ENCODE peak calls at places on chromosomes 7 and 10, in ten cellular contexts. Y, E, L, K, R, S, C, H, N and O are unnamed samples.

GRCh38 chr7:50389961-50390360 is 60.2 kb downstream of the FIGNL1 start:
- DNase-seq in Y (no peak), E (no peak), L (no peak), K (no peak), R (no peak), S (no peak), C (no peak), H (no peak), N (no peak), O (no peak)

GRCh38 chr7:135683609-135684008 is 21.3 kb downstream of the STMP1 start:
- DNase-seq in Y (no peak), E (no peak), L (no peak), K (no peak), R (no peak), S (no peak), C (no peak), H (no peak), N (no peak), O (peak)

GRCh38 chr10:42989481-42989921 is 87.4 kb upstream of the RET start:
- DNase-seq in Y (no peak), E (no peak), L (no peak), K (no peak), R (peak), S (no peak), C (no peak), H (peak), N (no peak), O (no peak)

GRCh38 chr10:30219977-30220751 is 128.9 kb downstream of the MTPAP start:
- DNase-seq in Y (no peak), E (no peak), L (no peak), K (no peak), R (no peak), S (peak), C (no peak), H (no peak), N (peak), O (no peak)

GRCh38 chr7:29968683-29969457 is 20.7 kb downstream of the SCRN1 start:
- DNase-seq in Y (no peak), E (no peak), L (no peak), K (no peak), R (no peak), S (peak), C (peak), H (no peak), N (no peak), O (no peak)

GRCh38 chr10:119281581-119282071 is 74.3 kb downstream of the GRK5 start:
- DNase-seq in Y (peak), E (no peak), L (no peak), K (peak), R (peak), S (peak), C (no peak), H (peak), N (no peak), O (peak)

GRCh38 chr10:60130130-60130579 is 223.8 kb upstream of the CCDC6 start:
- DNase-seq in Y (no peak), E (no peak), L (no peak), K (no peak), R (no peak), S (no peak), C (no peak), H (no peak), N (no peak), O (no peak)

GRCh38 chr7:92762853-92763252 is 73.5 kb downstream of the CDK6 start:
- DNase-seq in Y (no peak), E (no peak), L (no peak), K (no peak), R (no peak), S (no peak), C (no peak), H (no peak), N (no peak), O (no peak)

GRCh38 chr7:2970907-2971306 is 72.8 kb downstream of the CARD11 start:
- DNase-seq in Y (no peak), E (no peak), L (no peak), K (no peak), R (peak), S (no peak), C (no peak), H (no peak), N (peak), O (no peak)

GRCh38 chr7:149140784-149141183 is 6.5 kb upstream of the ZNF398 start:
- DNase-seq in Y (no peak), E (no peak), L (no peak), K (no peak), R (no peak), S (no peak), C (no peak), H (no peak), N (peak), O (no peak)

GRCh38 chr7:149027560-149028345 is 552 bp downstream of the PDIA4 start:
- DNase-seq in Y (peak), E (peak), L (no peak), K (no peak), R (no peak), S (peak), C (no peak), H (no peak), N (no peak), O (no peak)

GRCh38 chr10:20100157-20100556 is 283.9 kb downstream of the PLXDC2 start:
- DNase-seq in Y (no peak), E (no peak), L (no peak), K (no peak), R (no peak), S (peak), C (no peak), H (no peak), N (no peak), O (no peak)

GRCh38 chr10:50594012-50594411 is 29.7 kb downstream of the SGMS1 start:
- DNase-seq in Y (no peak), E (no peak), L (no peak), K (no peak), R (no peak), S (peak), C (peak), H (no peak), N (no peak), O (no peak)

GRCh38 chr10:62095341-62096071 is 173.1 kb downstream of the RTKN2 start:
- DNase-seq in Y (no peak), E (no peak), L (no peak), K (no peak), R (no peak), S (peak), C (peak), H (no peak), N (no peak), O (no peak)

GRCh38 chr7:111082351-111082750 is 8.6 kb upstream of the LRRN3 start:
- DNase-seq in Y (no peak), E (no peak), L (no peak), K (no peak), R (no peak), S (no peak), C (no peak), H (no peak), N (no peak), O (no peak)

GRCh38 chr7:123348700-123349099 is 148.9 kb upstream of the SLC13A1 start:
- DNase-seq in Y (no peak), E (no peak), L (no peak), K (no peak), R (no peak), S (no peak), C (no peak), H (no peak), N (no peak), O (no peak)

GRCh38 chr10:112295853-112296830 is 12.9 kb downstream of the TECTB start:
- DNase-seq in Y (no peak), E (no peak), L (no peak), K (no peak), R (no peak), S (peak), C (no peak), H (no peak), N (peak), O (no peak)

GRCh38 chr10:78472542-78472890 is 438.9 kb downstream of the RPS24 start:
- DNase-seq in Y (peak), E (no peak), L (no peak), K (no peak), R (no peak), S (no peak), C (no peak), H (no peak), N (no peak), O (no peak)

GRCh38 chr7:47268826-47269465 is 313.0 kb downstream of the TNS3 start:
- DNase-seq in Y (no peak), E (no peak), L (no peak), K (no peak), R (no peak), S (no peak), C (no peak), H (no peak), N (no peak), O (no peak)

GRCh38 chr7:5303885-5304505 is 21.3 kb downstream of the SLC29A4 start:
- DNase-seq in Y (no peak), E (no peak), L (no peak), K (no peak), R (no peak), S (no peak), C (no peak), H (no peak), N (no peak), O (no peak)

GRCh38 chr10:71272122-71272771 is 46.8 kb upstream of the SLC29A3 start:
- DNase-seq in Y (no peak), E (no peak), L (no peak), K (no peak), R (no peak), S (peak), C (peak), H (no peak), N (no peak), O (no peak)

GRCh38 chr7:157615101-157615817 is 278.5 kb downstream of the DNAJB6 start:
- DNase-seq in Y (peak), E (no peak), L (no peak), K (no peak), R (no peak), S (peak), C (no peak), H (peak), N (no peak), O (peak)

GRCh38 chr10:14952851-14953451 is 945 bp downstream of the DCLRE1C start:
- DNase-seq in Y (no peak), E (no peak), L (no peak), K (no peak), R (no peak), S (peak), C (no peak), H (no peak), N (no peak), O (no peak)

DNA sequence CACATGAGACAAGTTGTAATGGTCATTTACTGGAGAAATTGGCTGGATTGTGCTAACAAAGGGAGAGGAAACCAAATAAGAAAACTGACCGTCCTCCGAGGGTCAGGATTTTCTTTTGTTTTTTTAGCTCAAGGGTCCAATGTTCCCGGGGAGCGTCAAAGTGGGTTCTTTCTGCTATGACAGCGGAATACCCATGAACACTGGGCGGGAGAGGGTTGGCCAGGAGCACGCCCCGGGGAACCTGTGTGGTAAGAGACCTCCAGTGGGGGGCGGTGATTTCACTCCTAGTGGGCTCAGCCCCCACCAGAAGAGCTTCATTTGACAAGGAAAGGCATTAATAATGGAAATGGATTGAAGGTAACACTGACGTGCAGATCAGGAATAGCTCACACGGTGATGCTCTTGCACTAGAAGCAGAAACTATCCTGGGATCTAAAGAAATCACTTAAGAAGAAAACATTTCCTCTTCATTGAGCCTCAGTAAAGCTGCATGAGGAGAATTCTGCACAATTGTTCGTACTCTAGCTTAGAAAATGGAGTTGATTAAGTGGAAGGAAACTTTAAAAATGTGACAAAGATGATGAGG is 627.0 kb downstream of the SUGCT start:
- DNase-seq in Y (no peak), E (no peak), L (no peak), K (no peak), R (no peak), S (peak), C (no peak), H (no peak), N (no peak), O (no peak)
- TF ChIP-seq CTCF in Y (no peak), E (no peak), L (peak), K (no peak), R (no peak), S (no peak), C (peak), H (no peak), N (no peak), O (no peak)

DNA sequence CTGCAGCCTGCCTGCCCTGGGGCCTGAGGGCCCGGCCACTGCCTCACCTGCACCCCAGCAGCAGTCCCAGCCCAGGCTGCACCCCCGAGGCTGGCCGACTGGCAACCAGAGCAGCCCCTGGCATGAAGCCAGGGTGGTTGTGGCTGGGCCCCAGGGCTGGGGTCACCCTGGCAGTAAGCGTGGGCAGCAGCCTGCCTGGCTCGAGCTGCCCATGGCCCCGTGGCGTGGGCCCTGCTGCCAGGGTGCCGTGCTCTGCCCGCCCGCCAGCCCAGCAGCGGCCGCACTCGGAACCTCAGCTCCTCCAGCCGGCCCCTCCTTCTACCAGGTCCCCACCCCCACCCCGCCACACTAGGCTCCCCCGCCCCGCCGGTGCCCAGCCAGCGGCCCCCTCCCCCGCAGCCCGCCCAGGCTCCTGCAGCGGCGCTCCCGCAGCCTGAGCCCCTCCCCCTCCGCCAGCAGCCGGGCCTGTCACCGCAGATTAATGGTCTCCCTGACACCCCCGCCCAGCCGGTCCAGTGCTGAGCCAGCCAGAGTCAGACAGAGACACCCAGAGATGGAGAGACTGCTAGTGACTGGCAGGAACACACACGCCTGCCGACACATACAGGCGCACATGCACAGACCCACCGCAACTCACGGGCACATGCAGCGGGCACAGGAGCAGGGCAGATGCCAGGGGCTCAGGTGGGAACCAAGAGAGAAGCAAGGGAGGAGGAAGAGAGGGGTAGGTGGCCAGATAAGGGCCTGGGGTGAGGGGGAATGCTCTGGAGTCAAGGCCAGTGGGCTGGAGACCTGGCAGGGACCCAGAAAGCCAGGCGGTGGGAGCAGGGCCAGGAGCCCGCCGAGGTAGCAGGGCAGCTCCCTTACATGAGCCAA is 22.4 kb downstream of the KCNH2 start:
- DNase-seq in Y (no peak), E (no peak), L (no peak), K (peak), R (no peak), S (no peak), C (no peak), H (no peak), N (no peak), O (no peak)
- H3K4me3 ChIP-seq in Y (peak), E (no peak), L (peak), K (no peak), R (no peak), S (no peak), C (no peak), H (no peak), N (peak), O (peak)

DNA sequence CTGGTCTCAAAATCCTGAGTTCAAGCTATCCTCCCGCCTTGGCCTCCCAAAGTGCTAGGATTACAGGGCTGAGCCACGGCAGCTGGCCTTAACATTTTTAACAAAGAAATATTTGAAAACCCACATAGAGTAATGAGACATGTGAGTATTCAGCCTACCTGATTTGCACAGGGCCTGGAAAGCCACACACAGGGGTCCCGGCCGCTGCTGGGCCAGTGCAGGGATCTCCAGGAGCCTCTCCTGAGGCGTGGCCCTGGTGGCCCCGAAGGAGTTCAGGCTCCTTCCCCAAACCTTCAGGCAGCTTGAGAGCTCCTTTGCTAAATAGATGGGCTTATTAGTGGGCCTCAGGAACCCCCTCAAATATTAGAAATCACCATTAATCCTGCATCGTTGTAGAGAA is 18.7 kb downstream of the CNPY1 start:
- DNase-seq in Y (no peak), E (no peak), L (no peak), K (no peak), R (peak), S (no peak), C (no peak), H (peak), N (no peak), O (no peak)
- TF ChIP-seq CTCF in Y (no peak), E (no peak), L (no peak), K (no peak), R (no peak), S (no peak), C (no peak), H (no peak), N (no peak), O (no peak)

GRCh38 chr7:95322396-95322795 is 1.9 kb downstream of the PON1 start:
- DNase-seq in Y (no peak), E (no peak), L (no peak), K (no peak), R (no peak), S (no peak), C (no peak), H (no peak), N (no peak), O (no peak)

GRCh38 chr7:95324396-95324795 is at the start of gene PON1:
- DNase-seq in Y (no peak), E (no peak), L (no peak), K (no peak), R (no peak), S (no peak), C (no peak), H (no peak), N (no peak), O (no peak)

GRCh38 chr7:95321720-95322119 is 2.6 kb downstream of the PON1 start:
- DNase-seq in Y (no peak), E (no peak), L (no peak), K (no peak), R (no peak), S (no peak), C (no peak), H (no peak), N (no peak), O (no peak)

GRCh38 chr7:95322874-95323273 is 1.5 kb downstream of the PON1 start:
- DNase-seq in Y (no peak), E (no peak), L (no peak), K (no peak), R (no peak), S (no peak), C (no peak), H (no peak), N (no peak), O (no peak)

DNA sequence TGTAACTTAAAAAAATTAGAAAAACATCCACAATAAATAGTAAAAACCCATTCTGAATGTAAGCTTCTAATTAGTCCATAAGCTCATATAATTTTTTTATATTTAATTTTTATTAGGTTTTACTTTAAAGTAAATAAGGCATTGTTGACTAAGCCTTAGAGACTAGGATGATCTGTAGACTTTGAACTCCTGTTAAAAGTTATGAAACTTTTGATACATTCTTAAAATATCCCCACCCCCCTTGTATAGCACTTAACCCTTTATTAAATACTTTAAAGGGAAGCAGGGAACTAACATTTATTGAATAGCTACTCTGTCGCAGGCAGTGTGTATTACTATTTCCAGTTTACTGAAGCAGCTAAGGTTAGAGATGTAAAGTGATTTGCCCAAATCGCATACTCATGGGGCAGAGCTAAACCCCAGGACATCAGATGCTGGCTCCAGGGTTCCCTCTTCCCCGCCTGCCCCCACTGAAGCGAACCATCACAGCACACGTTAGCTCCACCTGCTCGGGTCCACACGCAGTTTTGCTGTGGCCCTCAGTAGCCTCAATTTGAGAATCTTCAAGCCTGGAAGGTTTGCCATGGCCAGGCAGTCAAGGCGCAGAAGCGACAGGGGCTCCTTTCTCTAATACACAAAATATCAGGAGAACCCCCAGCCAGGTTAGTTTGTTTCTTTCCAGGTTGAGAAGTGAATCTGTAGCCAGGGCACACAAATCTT is 762 bp downstream of the PON1 start:
- DNase-seq in Y (no peak), E (no peak), L (no peak), K (no peak), R (no peak), S (no peak), C (no peak), H (no peak), N (no peak), O (no peak)
- H3K4me3 ChIP-seq in Y (no peak), E (peak), L (no peak), K (no peak), R (no peak), S (no peak), C (no peak), H (no peak), N (no peak), O (no peak)

DNA sequence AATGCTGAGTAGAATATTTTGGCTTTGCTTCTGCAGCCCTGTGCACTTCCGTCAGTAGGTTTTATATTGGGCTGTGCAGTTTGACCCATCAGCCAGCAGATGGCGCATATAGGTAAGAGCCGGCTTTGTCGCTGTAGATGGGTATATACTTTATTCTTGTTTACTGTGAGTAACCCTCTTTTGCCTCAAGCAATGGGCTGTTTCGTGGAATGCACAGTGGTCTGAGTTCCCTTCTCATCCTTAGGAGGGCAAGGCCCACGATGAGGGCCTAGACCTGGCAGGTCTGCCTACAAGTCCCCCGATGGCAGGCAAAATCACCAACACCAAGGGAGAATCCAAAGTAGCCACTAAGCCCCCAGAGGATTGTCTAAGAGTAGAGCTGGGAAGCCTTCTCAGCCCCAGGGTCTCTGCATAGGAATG is 1002.9 kb upstream of the KCND2 start:
- DNase-seq in Y (peak), E (peak), L (no peak), K (peak), R (peak), S (peak), C (peak), H (peak), N (peak), O (no peak)
- TF ChIP-seq CTCF in Y (peak), E (peak), L (peak), K (peak), R (no peak), S (peak), C (peak), H (peak), N (peak), O (no peak)